ENCODE peak calls at places on chromosome 7, in four cellular contexts. One of them, this sample, is unnamed.
A peak's percentile ranks its signal among the peaks of the same experiment; 100 is the strongest.

GRCh38 chr7:73736885-73737284 is 1.7 kb downstream of the ABHD11 start:
- DNase-seq in lung: no peak
- DNase-seq in breast epithelium: no peak
- DNase-seq in choroid plexus epithelial cell: no peak
- DNase-seq in this sample: no peak

GRCh38 chr7:23471090-23471859 is 984 bp upstream of the IGF2BP3 start:
- DNase-seq in choroid plexus epithelial cell: peak; percentile 68
- DNase-seq in lung: no peak
- DNase-seq in breast epithelium: no peak
- DNase-seq in this sample: peak; percentile 67

GRCh38 chr7:1665721-1666250 is 4.3 kb upstream of the ELFN1 start:
- DNase-seq in lung: no peak
- DNase-seq in choroid plexus epithelial cell: peak; percentile 18
- DNase-seq in breast epithelium: peak; percentile 30
- DNase-seq in this sample: no peak

GRCh38 chr7:3439333-3440030 is 138.4 kb downstream of the SDK1 start:
- DNase-seq in lung: no peak
- DNase-seq in breast epithelium: no peak
- DNase-seq in choroid plexus epithelial cell: peak; percentile 96
- DNase-seq in this sample: peak; percentile 95

GRCh38 chr7:37440738-37441404 is 7.8 kb downstream of the ELMO1 start:
- DNase-seq in lung: no peak
- DNase-seq in breast epithelium: no peak
- DNase-seq in choroid plexus epithelial cell: no peak
- DNase-seq in this sample: no peak

GRCh38 chr7:99311702-99312101 is 14.0 kb upstream of the ARPC1A start:
- DNase-seq in choroid plexus epithelial cell: no peak
- DNase-seq in breast epithelium: no peak
- DNase-seq in lung: no peak
- DNase-seq in this sample: peak; percentile 16

GRCh38 chr7:7254908-7255307 is 72.6 kb downstream of the C1GALT1 start:
- DNase-seq in lung: no peak
- DNase-seq in choroid plexus epithelial cell: no peak
- DNase-seq in breast epithelium: no peak
- DNase-seq in this sample: no peak

GRCh38 chr7:11192506-11192905 is 218.8 kb downstream of the PHF14 start:
- DNase-seq in breast epithelium: no peak
- DNase-seq in lung: no peak
- DNase-seq in choroid plexus epithelial cell: peak; percentile 72
- DNase-seq in this sample: no peak

GRCh38 chr7:55570939-55571338 is 1.4 kb downstream of the VOPP1 start:
- DNase-seq in choroid plexus epithelial cell: peak; percentile 76
- DNase-seq in lung: no peak
- DNase-seq in breast epithelium: no peak
- DNase-seq in this sample: peak; percentile 54

GRCh38 chr7:17530741-17531417 is 232.4 kb downstream of the AHR start:
- DNase-seq in breast epithelium: no peak
- DNase-seq in choroid plexus epithelial cell: peak; percentile 72
- DNase-seq in lung: no peak
- DNase-seq in this sample: peak; percentile 44

GRCh38 chr7:155533827-155534690 is 12.3 kb downstream of the CNPY1 start:
- DNase-seq in breast epithelium: no peak
- DNase-seq in lung: no peak
- DNase-seq in choroid plexus epithelial cell: peak; percentile 17
- DNase-seq in this sample: no peak

GRCh38 chr7:142385528-142386340 is 127.9 kb upstream of the PRSS58 start:
- DNase-seq in breast epithelium: no peak
- DNase-seq in choroid plexus epithelial cell: peak; percentile 87
- DNase-seq in lung: no peak
- DNase-seq in this sample: peak; percentile 87

GRCh38 chr7:22378199-22378961 is 21.4 kb upstream of the RAPGEF5 start:
- DNase-seq in lung: no peak
- DNase-seq in breast epithelium: no peak
- DNase-seq in choroid plexus epithelial cell: no peak
- DNase-seq in this sample: no peak

GRCh38 chr7:24715661-24716479 is 41.4 kb downstream of the GSDME start:
- DNase-seq in breast epithelium: no peak
- DNase-seq in choroid plexus epithelial cell: peak; percentile 67
- DNase-seq in lung: peak; percentile 26
- DNase-seq in this sample: peak; percentile 41

GRCh38 chr7:45687185-45687560 is 113.0 kb downstream of the ADCY1 start:
- DNase-seq in lung: peak; percentile 25
- DNase-seq in breast epithelium: no peak
- DNase-seq in choroid plexus epithelial cell: no peak
- DNase-seq in this sample: no peak

GRCh38 chr7:5207131-5207530 is 17.1 kb downstream of the WIPI2 start:
- DNase-seq in choroid plexus epithelial cell: no peak
- DNase-seq in breast epithelium: no peak
- DNase-seq in lung: no peak
- DNase-seq in this sample: no peak

GRCh38 chr7:106369349-106369748 is 84.6 kb upstream of the NAMPT start:
- DNase-seq in breast epithelium: no peak
- DNase-seq in lung: no peak
- DNase-seq in choroid plexus epithelial cell: peak; percentile 62
- DNase-seq in this sample: peak; percentile 82

GRCh38 chr7:30231271-30231670 is 53.1 kb upstream of the ZNRF2 start:
- DNase-seq in choroid plexus epithelial cell: peak; percentile 15
- DNase-seq in breast epithelium: no peak
- DNase-seq in lung: peak; percentile 9
- DNase-seq in this sample: no peak

GRCh38 chr7:123643495-123644428 is 11.9 kb upstream of the LMOD2 start:
- DNase-seq in breast epithelium: no peak
- DNase-seq in choroid plexus epithelial cell: peak; percentile 90
- DNase-seq in lung: no peak
- DNase-seq in this sample: peak; percentile 74

GRCh38 chr7:128944487-128945236 is 6.9 kb downstream of the IRF5 start:
- DNase-seq in breast epithelium: no peak
- DNase-seq in lung: no peak
- DNase-seq in choroid plexus epithelial cell: no peak
- DNase-seq in this sample: no peak

GRCh38 chr7:158325530-158326381 is 261.9 kb downstream of the PTPRN2 start:
- DNase-seq in lung: no peak
- DNase-seq in breast epithelium: peak; percentile 65
- DNase-seq in choroid plexus epithelial cell: peak; percentile 26
- DNase-seq in this sample: peak; percentile 40

GRCh38 chr7:157897686-157898085 is 560.9 kb downstream of the DNAJB6 start:
- DNase-seq in choroid plexus epithelial cell: no peak
- DNase-seq in lung: no peak
- DNase-seq in breast epithelium: peak; percentile 49
- DNase-seq in this sample: no peak

GRCh38 chr7:146713907-146714306 is 597.3 kb downstream of the CNTNAP2 start:
- DNase-seq in choroid plexus epithelial cell: no peak
- DNase-seq in lung: no peak
- DNase-seq in breast epithelium: no peak
- DNase-seq in this sample: no peak

GRCh38 chr7:18361756-18362155 is 133.8 kb upstream of the HDAC9 start:
- DNase-seq in breast epithelium: no peak
- DNase-seq in choroid plexus epithelial cell: peak; percentile 11
- DNase-seq in lung: no peak
- DNase-seq in this sample: peak; percentile 49

GRCh38 chr7:23357190-23358093 is 58.3 kb downstream of the MALSU1 start:
- DNase-seq in breast epithelium: no peak
- DNase-seq in lung: no peak
- DNase-seq in choroid plexus epithelial cell: peak; percentile 77
- DNase-seq in this sample: peak; percentile 74

GRCh38 chr7:148567524-148567923 is 23.0 kb upstream of the C7orf33 start:
- DNase-seq in choroid plexus epithelial cell: no peak
- DNase-seq in breast epithelium: no peak
- DNase-seq in lung: no peak
- DNase-seq in this sample: no peak

GRCh38 chr7:57415730-57416129 is 34.2 kb upstream of the ZNF716 start:
- DNase-seq in choroid plexus epithelial cell: no peak
- DNase-seq in breast epithelium: no peak
- DNase-seq in lung: peak; percentile 14
- DNase-seq in this sample: no peak

GRCh38 chr7:120833551-120833950 is 24.4 kb downstream of the TSPAN12 start:
- DNase-seq in choroid plexus epithelial cell: no peak
- DNase-seq in lung: no peak
- DNase-seq in breast epithelium: no peak
- DNase-seq in this sample: no peak

GRCh38 chr7:46369933-46370654 is 449.0 kb upstream of the IGFBP3 start:
- DNase-seq in lung: no peak
- DNase-seq in choroid plexus epithelial cell: peak; percentile 84
- DNase-seq in breast epithelium: no peak
- DNase-seq in this sample: peak; percentile 67

GRCh38 chr7:91557789-91558396 is 293.7 kb downstream of the FZD1 start:
- DNase-seq in breast epithelium: no peak
- DNase-seq in choroid plexus epithelial cell: peak; percentile 56
- DNase-seq in lung: no peak
- DNase-seq in this sample: peak; percentile 97

GRCh38 chr7:6057316-6058128 is 26.3 kb downstream of the ANKRD61 start:
- DNase-seq in breast epithelium: no peak
- DNase-seq in lung: no peak
- DNase-seq in choroid plexus epithelial cell: peak; percentile 8
- DNase-seq in this sample: no peak

GRCh38 chr7:127881564-127881963 is 149.7 kb downstream of the LRRC4 start:
- DNase-seq in choroid plexus epithelial cell: no peak
- DNase-seq in lung: no peak
- DNase-seq in breast epithelium: no peak
- DNase-seq in this sample: no peak
- TF ChIP-seq CTCF in choroid plexus epithelial cell: no peak
- TF ChIP-seq CTCF in lung: no peak
- TF ChIP-seq CTCF in breast epithelium: no peak
- TF ChIP-seq CTCF in this sample: no peak

GRCh38 chr7:69403169-69403568 is 195.1 kb upstream of the AUTS2 start:
- DNase-seq in breast epithelium: no peak
- DNase-seq in lung: no peak
- DNase-seq in choroid plexus epithelial cell: no peak
- DNase-seq in this sample: no peak
- TF ChIP-seq CTCF in breast epithelium: no peak
- TF ChIP-seq CTCF in lung: no peak
- TF ChIP-seq CTCF in choroid plexus epithelial cell: no peak
- TF ChIP-seq CTCF in this sample: no peak

GRCh38 chr7:51024867-51025266 is 242.2 kb upstream of the GRB10 start:
- DNase-seq in breast epithelium: no peak
- DNase-seq in choroid plexus epithelial cell: no peak
- DNase-seq in lung: no peak
- DNase-seq in this sample: no peak
- TF ChIP-seq CTCF in breast epithelium: no peak
- TF ChIP-seq CTCF in choroid plexus epithelial cell: no peak
- TF ChIP-seq CTCF in lung: no peak
- TF ChIP-seq CTCF in this sample: no peak

GRCh38 chr7:48085942-48086341 is 3.1 kb upstream of the UPP1 start:
- DNase-seq in breast epithelium: no peak
- DNase-seq in choroid plexus epithelial cell: no peak
- DNase-seq in lung: no peak
- DNase-seq in this sample: no peak

GRCh38 chr7:48085433-48085791 is 3.7 kb upstream of the UPP1 start:
- DNase-seq in lung: no peak
- DNase-seq in breast epithelium: no peak
- DNase-seq in choroid plexus epithelial cell: no peak
- DNase-seq in this sample: no peak

GRCh38 chr7:48088559-48089414 is at the start of gene UPP1:
- DNase-seq in lung: peak; percentile 94
- DNase-seq in choroid plexus epithelial cell: peak; percentile 98
- DNase-seq in breast epithelium: peak; percentile 75
- DNase-seq in this sample: peak; percentile 96

GRCh38 chr7:48089415-48089975 is 430 bp downstream of the UPP1 start:
- DNase-seq in choroid plexus epithelial cell: no peak
- DNase-seq in breast epithelium: no peak
- DNase-seq in lung: peak; percentile 75
- DNase-seq in this sample: no peak

DNA sequence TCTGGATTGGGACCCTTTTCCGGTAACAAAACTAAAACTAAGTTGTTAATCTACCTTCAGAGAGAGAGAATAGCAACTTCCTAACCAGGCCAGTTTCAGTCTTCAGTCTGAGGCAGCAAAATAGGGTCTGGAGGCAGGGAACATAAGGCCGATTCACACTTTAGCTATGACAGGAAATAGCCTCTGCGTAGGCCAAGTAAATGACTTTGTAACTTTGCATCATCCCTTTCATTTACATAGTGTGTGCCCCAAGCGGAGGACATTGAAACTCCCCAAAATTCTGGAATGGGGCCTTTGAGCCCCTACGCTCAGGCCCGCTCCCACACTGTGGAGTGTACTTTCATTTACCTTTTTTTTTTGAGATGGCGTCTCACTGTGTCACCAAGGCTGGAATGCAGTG is 1.7 kb upstream of the UPP1 start:
- DNase-seq in choroid plexus epithelial cell: peak; percentile 77
- DNase-seq in breast epithelium: no peak
- DNase-seq in lung: no peak
- DNase-seq in this sample: peak; percentile 75
- TF ChIP-seq CTCF in choroid plexus epithelial cell: no peak
- TF ChIP-seq CTCF in breast epithelium: no peak
- TF ChIP-seq CTCF in lung: no peak
- TF ChIP-seq CTCF in this sample: no peak

This sample was measured in MCF 10A.